ENCODE peak calls at places on chromosomes 4 and X, in four cellular contexts. One of them, this sample, is unnamed.

GRCh38 chr4:140256335-140256734 is 102.4 kb upstream of the MAML3 start:
- DNase-seq in sigmoid colon: no peak
- DNase-seq in stomach: no peak
- DNase-seq in cardiac fibroblast: no peak
- DNase-seq in this sample: peak

GRCh38 chr4:53480909-53481308 is 103.5 kb downstream of the FIP1L1 start:
- DNase-seq in stomach: no peak
- DNase-seq in sigmoid colon: no peak
- DNase-seq in cardiac fibroblast: no peak
- DNase-seq in this sample: no peak

GRCh38 chr4:151537726-151538125 is 128.8 kb downstream of the FHIP1A start:
- DNase-seq in sigmoid colon: no peak
- DNase-seq in cardiac fibroblast: peak
- DNase-seq in stomach: no peak
- DNase-seq in this sample: no peak

GRCh38 chr4:86891785-86892638 is at the start of gene C4orf36:
- DNase-seq in cardiac fibroblast: peak
- DNase-seq in sigmoid colon: peak
- DNase-seq in stomach: peak
- DNase-seq in this sample: peak

GRCh38 chrX:104253567-104254441 is 929 bp downstream of the ESX1 start:
- DNase-seq in cardiac fibroblast: no peak
- DNase-seq in stomach: no peak
- DNase-seq in sigmoid colon: no peak
- DNase-seq in this sample: no peak

GRCh38 chr4:77931452-77932135 is 69.0 kb downstream of the MRPL1 start:
- DNase-seq in sigmoid colon: no peak
- DNase-seq in cardiac fibroblast: peak
- DNase-seq in stomach: no peak
- DNase-seq in this sample: no peak

GRCh38 chr4:15198070-15198727 is 195.9 kb downstream of the CPEB2 start:
- DNase-seq in stomach: no peak
- DNase-seq in sigmoid colon: no peak
- DNase-seq in cardiac fibroblast: peak
- DNase-seq in this sample: no peak

GRCh38 chr4:15649914-15650545 is 5.1 kb downstream of the FBXL5 start:
- DNase-seq in sigmoid colon: no peak
- DNase-seq in cardiac fibroblast: peak
- DNase-seq in stomach: no peak
- DNase-seq in this sample: no peak

GRCh38 chrX:43141885-43142284 is 363.9 kb upstream of the PPP1R2C start:
- DNase-seq in cardiac fibroblast: no peak
- DNase-seq in stomach: no peak
- DNase-seq in sigmoid colon: no peak
- DNase-seq in this sample: no peak

GRCh38 chr4:147741190-147741788 is 9.4 kb downstream of the ARHGAP10 start:
- DNase-seq in sigmoid colon: no peak
- DNase-seq in cardiac fibroblast: peak
- DNase-seq in stomach: no peak
- DNase-seq in this sample: no peak

GRCh38 chr4:17851921-17852320 is 41.1 kb downstream of the NCAPG start:
- DNase-seq in sigmoid colon: no peak
- DNase-seq in stomach: no peak
- DNase-seq in cardiac fibroblast: no peak
- DNase-seq in this sample: no peak

GRCh38 chr4:8320386-8320750 is 50.8 kb downstream of the HTRA3 start:
- DNase-seq in stomach: peak
- DNase-seq in cardiac fibroblast: no peak
- DNase-seq in sigmoid colon: no peak
- DNase-seq in this sample: no peak

GRCh38 chrX:25178555-25178954 is 162.8 kb upstream of the ARX start:
- DNase-seq in sigmoid colon: no peak
- DNase-seq in cardiac fibroblast: no peak
- DNase-seq in stomach: no peak
- DNase-seq in this sample: no peak

GRCh38 chrX:134718329-134719317 is 60.4 kb upstream of the PLAC1 start:
- DNase-seq in sigmoid colon: peak
- DNase-seq in stomach: peak
- DNase-seq in cardiac fibroblast: peak
- DNase-seq in this sample: peak

GRCh38 chr4:139857021-139857420 is 191.4 kb downstream of the MGST2 start:
- DNase-seq in cardiac fibroblast: no peak
- DNase-seq in stomach: no peak
- DNase-seq in sigmoid colon: no peak
- DNase-seq in this sample: no peak

GRCh38 chr4:94253036-94253435 is 45.4 kb downstream of the SMARCAD1 start:
- DNase-seq in cardiac fibroblast: no peak
- DNase-seq in stomach: no peak
- DNase-seq in sigmoid colon: no peak
- DNase-seq in this sample: no peak

GRCh38 chr4:1081689-1082040 is 31.7 kb downstream of the RNF212 start:
- DNase-seq in cardiac fibroblast: peak
- DNase-seq in stomach: no peak
- DNase-seq in sigmoid colon: no peak
- DNase-seq in this sample: no peak

GRCh38 chr4:137749466-137749865 is 217.2 kb upstream of the PCDH18 start:
- DNase-seq in cardiac fibroblast: peak
- DNase-seq in stomach: no peak
- DNase-seq in sigmoid colon: no peak
- DNase-seq in this sample: no peak

DNA sequence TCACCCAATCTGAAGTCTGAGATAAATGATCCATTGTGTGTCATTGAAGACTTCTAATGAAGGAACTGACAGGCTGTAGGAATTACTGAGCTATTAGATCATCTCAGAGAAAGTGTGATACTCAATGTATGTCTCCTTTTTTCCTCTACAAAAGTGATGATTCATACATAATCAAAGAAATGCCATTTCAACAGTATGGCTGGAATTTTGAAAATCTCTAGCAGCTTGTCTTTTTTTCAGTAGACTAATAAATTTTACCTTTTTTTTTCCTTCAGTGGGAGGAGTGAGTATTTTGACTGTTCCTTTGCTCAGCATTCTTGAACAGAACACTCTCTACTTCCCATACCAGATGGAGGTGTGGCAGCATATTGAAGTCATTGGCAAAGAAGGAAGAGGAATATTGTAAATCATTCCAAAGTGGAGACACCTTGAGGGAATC is 222.8 kb upstream of the PCDH18 start:
- DNase-seq in cardiac fibroblast: peak
- DNase-seq in stomach: no peak
- DNase-seq in sigmoid colon: no peak
- DNase-seq in this sample: no peak
- H3K4me3 ChIP-seq in cardiac fibroblast: no peak
- H3K4me3 ChIP-seq in stomach: no peak
- H3K4me3 ChIP-seq in sigmoid colon: no peak
- H3K4me3 ChIP-seq in this sample: no peak

GRCh38 chr4:168028970-168029610 is 63.2 kb upstream of the ANXA10 start:
- DNase-seq in cardiac fibroblast: no peak
- DNase-seq in stomach: no peak
- DNase-seq in sigmoid colon: no peak
- DNase-seq in this sample: no peak

GRCh38 chr4:168028568-168028967 is 63.8 kb upstream of the ANXA10 start:
- DNase-seq in stomach: peak
- DNase-seq in sigmoid colon: no peak
- DNase-seq in cardiac fibroblast: peak
- DNase-seq in this sample: no peak
- TF ChIP-seq CTCF in stomach: no peak
- TF ChIP-seq CTCF in sigmoid colon: no peak
- TF ChIP-seq CTCF in cardiac fibroblast: peak
- TF ChIP-seq CTCF in this sample: peak

DNA sequence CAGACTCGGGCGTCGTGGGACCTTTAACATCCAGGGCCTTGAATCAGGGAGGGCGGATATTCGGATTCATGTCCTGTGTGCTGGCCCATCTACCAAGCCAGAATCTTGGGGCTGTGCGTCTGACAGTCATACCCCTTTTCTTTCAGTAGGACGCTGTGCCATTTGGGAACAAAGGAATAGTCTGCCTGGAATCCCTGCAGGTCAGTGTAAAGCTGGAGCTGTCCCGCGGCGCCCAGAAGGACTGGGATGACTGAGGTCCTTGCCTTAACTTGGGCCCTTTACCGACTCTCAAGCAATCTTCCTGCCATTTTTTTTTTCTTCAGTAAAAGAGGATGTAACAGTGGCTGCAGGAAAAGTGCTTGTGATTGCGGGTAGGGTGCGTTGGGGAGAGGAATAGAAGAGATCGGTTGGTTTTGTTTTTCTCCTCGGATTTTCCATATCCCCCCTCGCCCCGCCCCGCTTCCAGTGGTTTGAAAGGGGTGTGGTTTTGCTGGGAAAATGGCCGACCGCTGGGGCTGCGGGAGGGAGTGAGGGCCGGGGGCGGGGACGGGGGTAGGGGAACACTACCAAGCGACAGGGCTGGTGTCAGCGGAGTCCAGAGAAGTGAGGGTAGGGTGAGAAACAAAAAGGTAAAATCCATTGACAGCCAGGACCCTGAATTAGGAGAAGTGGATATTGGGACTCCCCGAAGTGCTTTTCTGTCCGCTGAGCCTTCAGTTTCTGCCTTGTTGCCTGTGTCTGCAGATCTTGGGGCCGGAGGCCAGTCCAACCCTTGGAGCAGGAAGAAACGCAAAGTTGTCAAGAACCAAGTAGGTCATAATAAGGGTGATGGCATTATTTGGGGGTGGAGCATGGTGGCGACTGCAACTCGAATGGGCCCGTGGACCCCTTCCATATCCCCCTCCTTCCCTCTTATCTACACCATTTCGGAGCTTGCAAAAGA is 749 bp downstream of the ARMCX1 start:
- DNase-seq in sigmoid colon: peak
- DNase-seq in cardiac fibroblast: peak
- DNase-seq in stomach: no peak
- DNase-seq in this sample: no peak
- H3K4me3 ChIP-seq in sigmoid colon: peak
- H3K4me3 ChIP-seq in cardiac fibroblast: peak
- H3K4me3 ChIP-seq in stomach: peak
- H3K4me3 ChIP-seq in this sample: peak

GRCh38 chrX:153953892-153954617 is 9.6 kb upstream of the RENBP start:
- DNase-seq in sigmoid colon: no peak
- DNase-seq in cardiac fibroblast: no peak
- DNase-seq in stomach: no peak
- DNase-seq in this sample: no peak
- TF ChIP-seq CTCF in sigmoid colon: no peak
- TF ChIP-seq CTCF in cardiac fibroblast: no peak
- TF ChIP-seq CTCF in stomach: no peak
- TF ChIP-seq CTCF in this sample: peak

DNA sequence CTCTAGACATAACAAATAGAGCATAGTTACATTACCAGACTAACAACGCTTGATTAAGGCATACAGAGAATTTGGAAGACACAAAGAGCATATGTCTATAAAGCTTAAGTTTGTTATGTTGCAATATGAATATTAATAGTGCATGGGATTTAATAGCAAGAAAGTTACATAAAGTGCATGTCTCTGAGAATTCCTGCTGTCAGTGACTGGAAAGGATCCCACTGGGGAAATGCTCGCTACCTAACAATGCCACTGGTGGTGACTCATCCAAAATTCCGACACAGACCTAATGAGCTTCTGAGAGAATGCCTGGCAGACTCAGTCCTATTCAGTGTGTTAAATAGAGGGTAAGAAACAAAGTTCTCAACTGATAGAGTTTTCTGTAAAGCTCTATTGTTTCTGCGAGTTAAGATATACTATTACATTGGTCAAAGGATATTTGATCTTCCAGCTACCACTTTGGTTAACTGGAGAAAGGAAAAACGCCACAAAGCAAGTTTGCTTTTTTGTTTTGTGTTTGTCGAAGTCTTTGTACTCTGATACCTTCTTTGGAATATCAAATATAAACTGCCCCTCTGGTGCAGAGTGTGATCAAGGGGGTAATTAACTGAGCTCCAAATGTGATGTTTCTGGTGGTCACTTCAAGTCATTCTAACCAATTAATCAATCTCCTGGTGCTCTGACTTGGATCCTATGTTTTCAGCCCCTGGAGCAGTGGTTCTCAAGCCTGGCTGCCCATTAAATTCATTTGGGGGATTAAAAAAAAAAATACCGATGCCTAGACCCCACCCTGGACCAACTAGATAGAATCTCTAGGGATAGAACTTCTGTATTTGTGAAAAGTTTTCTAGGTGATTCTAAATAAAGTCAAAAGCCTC is 107.9 kb downstream of the PALLD start:
- DNase-seq in cardiac fibroblast: peak
- DNase-seq in sigmoid colon: peak
- DNase-seq in stomach: no peak
- DNase-seq in this sample: no peak
- H3K4me3 ChIP-seq in cardiac fibroblast: no peak
- H3K4me3 ChIP-seq in sigmoid colon: no peak
- H3K4me3 ChIP-seq in stomach: no peak
- H3K4me3 ChIP-seq in this sample: no peak

GRCh38 chr4:71189471-71189870 is 149.3 kb upstream of the SLC4A4 start:
- DNase-seq in stomach: no peak
- DNase-seq in sigmoid colon: no peak
- DNase-seq in cardiac fibroblast: peak
- DNase-seq in this sample: no peak
- TF ChIP-seq CTCF in stomach: no peak
- TF ChIP-seq CTCF in sigmoid colon: no peak
- TF ChIP-seq CTCF in cardiac fibroblast: peak
- TF ChIP-seq CTCF in this sample: no peak

GRCh38 chr4:159267940-159268327 is 165.1 kb downstream of the RAPGEF2 start:
- DNase-seq in stomach: no peak
- DNase-seq in sigmoid colon: no peak
- DNase-seq in cardiac fibroblast: peak
- DNase-seq in this sample: no peak
- H3K4me3 ChIP-seq in stomach: peak
- H3K4me3 ChIP-seq in sigmoid colon: no peak
- H3K4me3 ChIP-seq in cardiac fibroblast: peak
- H3K4me3 ChIP-seq in this sample: no peak

This sample was measured in RWPE2.